ENCODE peak calls at places on chromosomes 16 and 17, in ten cellular contexts. F is GM10248; X is 8988T; T is GOT3; A is cardiac fibroblast; M is GM13977; B is sigmoid colon; L is left lung; N is transverse colon; S is activated CD4-positive, alpha-beta T cell treated with anti-CD3 and anti-CD28 coated beads, Interleukin-2, amount 10 ng/mL, durations not matched to agents 7 days and 5 days. Y is an unnamed sample.

GRCh38 chr16:71460246-71460645 is 1.8 kb downstream of the ZNF23 start:
- DNase-seq in B (no peak), X (no peak), N (no peak), M (no peak), F (no peak), T (no peak), L (no peak), S (no peak), A (peak; percentile 80), Y (no peak)

GRCh38 chr17:43826206-43826605 is 6.7 kb downstream of the MPP3 start:
- DNase-seq in S (no peak), L (no peak), B (peak; percentile 12), N (no peak), M (no peak), A (no peak), T (no peak), X (no peak), F (no peak), Y (no peak)

GRCh38 chr16:381788-382717 is at the start of gene PGAP6:
- DNase-seq in T (no peak), S (peak; percentile 65), L (no peak), F (peak; percentile 94), X (no peak), M (peak; percentile 96), A (peak; percentile 25), N (peak; percentile 76), B (peak; percentile 83), Y (peak; percentile 89)

GRCh38 chr16:47847220-47847970 is 308.4 kb downstream of the ABCC12 start:
- DNase-seq in F (no peak), M (no peak), T (no peak), B (no peak), X (no peak), L (no peak), S (no peak), N (no peak), A (peak; percentile 46), Y (no peak)

GRCh38 chr17:33381201-33381600 is 88.1 kb upstream of the ASIC2 start:
- DNase-seq in A (no peak), X (no peak), B (no peak), M (no peak), F (no peak), S (no peak), T (no peak), L (no peak), N (no peak), Y (peak; percentile 30)

GRCh38 chr16:56013962-56014552 is 138.9 kb upstream of the CES5A start:
- DNase-seq in M (no peak), A (peak; percentile 4), X (no peak), S (peak; percentile 65), T (no peak), L (peak; percentile 51), F (peak; percentile 17), B (no peak), N (peak; percentile 8), Y (peak; percentile 81)

GRCh38 chr16:75085556-75085955 is 31.0 kb downstream of the LDHD start:
- DNase-seq in M (no peak), L (no peak), B (no peak), T (no peak), F (no peak), S (no peak), X (no peak), A (no peak), N (no peak), Y (no peak)

GRCh38 chr16:65414284-65414984 is 292.6 kb upstream of the CDH11 start:
- DNase-seq in B (no peak), N (no peak), T (peak; percentile 9), X (no peak), A (peak; percentile 72), S (no peak), L (no peak), M (no peak), F (no peak), Y (peak; percentile 15)

GRCh38 chr17:55295411-55296170 is 30.8 kb downstream of the HLF start:
- DNase-seq in M (peak; percentile 64), L (no peak), S (peak; percentile 60), F (peak; percentile 71), A (peak; percentile 63), X (peak; percentile 31), B (peak; percentile 82), T (no peak), N (peak; percentile 66), Y (peak; percentile 67)

GRCh38 chr17:68255731-68256538 is 8.1 kb downstream of the AMZ2 start:
- DNase-seq in X (no peak), A (no peak), B (no peak), M (no peak), T (no peak), N (no peak), L (no peak), F (no peak), S (no peak), Y (no peak)

GRCh38 chr17:1712271-1712670 is 2.1 kb upstream of the TLCD2 start:
- DNase-seq in F (no peak), S (no peak), A (no peak), L (no peak), M (no peak), B (no peak), T (no peak), N (no peak), X (no peak), Y (no peak)

GRCh38 chr16:84186685-84187437 is at the start of gene TAF1C:
- DNase-seq in L (peak; percentile 91), M (peak; percentile 98), A (peak; percentile 97), S (peak; percentile 89), B (peak; percentile 96), T (peak; percentile 57), N (peak; percentile 95), F (peak; percentile 99), X (peak; percentile 100), Y (peak; percentile 97)

GRCh38 chr16:11297492-11298142 is 16.5 kb upstream of the PRM1 start:
- DNase-seq in A (peak; percentile 18), F (peak; percentile 79), L (peak; percentile 92), X (no peak), B (peak; percentile 90), T (no peak), S (peak; percentile 90), M (peak; percentile 67), N (peak; percentile 84), Y (peak; percentile 74)

GRCh38 chr17:42365136-42365535 is 23.1 kb downstream of the STAT3 start:
- DNase-seq in S (no peak), N (no peak), X (no peak), T (no peak), F (no peak), M (no peak), A (peak; percentile 87), L (no peak), B (no peak), Y (peak; percentile 66)